ENCODE peak calls at places on chromosomes 3 and 15, in five cellular contexts. I, T, P, E and N are unnamed samples.

GRCh38 chr3:69143055-69143454 is 20.7 kb upstream of the LMOD3 start:
- DNase-seq in I (no peak), T (no peak), P (no peak), E (no peak), N (no peak)

GRCh38 chr3:6799264-6799915 is 61.5 kb upstream of the GRM7 start:
- DNase-seq in I (no peak), T (peak), P (peak), E (peak), N (peak)

GRCh38 chr15:57235865-57236264 is 140.4 kb upstream of the CGNL1 start:
- DNase-seq in I (no peak), T (no peak), P (peak), E (no peak), N (peak)

GRCh38 chr3:170614214-170614966 is 28.5 kb upstream of the SLC7A14 start:
- DNase-seq in I (no peak), T (no peak), P (peak), E (peak), N (no peak)

GRCh38 chr3:196341142-196341541 is 3.0 kb upstream of the TM4SF19 start:
- DNase-seq in I (no peak), T (no peak), P (peak), E (no peak), N (no peak)

GRCh38 chr15:67843571-67844387 is 3.9 kb upstream of the RNU6-1 start:
- DNase-seq in I (no peak), T (no peak), P (peak), E (no peak), N (peak)

GRCh38 chr15:25824618-25825017 is 38.5 kb downstream of the ATP10A start:
- DNase-seq in I (no peak), T (no peak), P (no peak), E (no peak), N (no peak)

GRCh38 chr3:149592758-149593240 is 65.0 kb downstream of the WWTR1 start:
- DNase-seq in I (no peak), T (no peak), P (no peak), E (no peak), N (peak)

GRCh38 chr3:99693636-99694035 is 55.2 kb downstream of the COL8A1 start:
- DNase-seq in I (no peak), T (no peak), P (no peak), E (no peak), N (no peak)

GRCh38 chr3:52774066-52774713 is 3.2 kb upstream of the ITIH1 start:
- DNase-seq in I (peak), T (no peak), P (no peak), E (no peak), N (no peak)

GRCh38 chr3:110878692-110879091 is 192.9 kb upstream of the NECTIN3 start:
- DNase-seq in I (no peak), T (no peak), P (no peak), E (no peak), N (no peak)

GRCh38 chr3:111910806-111911205 is 51.7 kb downstream of the PHLDB2 start:
- DNase-seq in I (no peak), T (no peak), P (peak), E (no peak), N (no peak)

GRCh38 chr15:70799667-70800450 is 36.5 kb upstream of the UACA start:
- DNase-seq in I (peak), T (no peak), P (peak), E (peak), N (no peak)

GRCh38 chr3:69260216-69260787 is 125.6 kb downstream of the FRMD4B start:
- DNase-seq in I (no peak), T (no peak), P (no peak), E (no peak), N (no peak)

GRCh38 chr3:17369973-17370372 is 372.5 kb downstream of the TBC1D5 start:
- DNase-seq in I (no peak), T (no peak), P (no peak), E (no peak), N (no peak)

GRCh38 chr3:86942191-86942590 is 48.8 kb downstream of the VGLL3 start:
- DNase-seq in I (no peak), T (no peak), P (no peak), E (no peak), N (no peak)

GRCh38 chr15:60087561-60087960 is 83.5 kb downstream of the FOXB1 start:
- DNase-seq in I (no peak), T (no peak), P (no peak), E (no peak), N (no peak)

GRCh38 chr3:60528651-60529050 is 722.6 kb downstream of the FHIT start:
- DNase-seq in I (no peak), T (no peak), P (no peak), E (no peak), N (no peak)

GRCh38 chr15:77069521-77070121 is 1.3 kb downstream of the TSPAN3 start:
- DNase-seq in I (peak), T (no peak), P (no peak), E (peak), N (no peak)

GRCh38 chr3:42224658-42225421 is 41.1 kb downstream of the CCK start:
- DNase-seq in I (no peak), T (no peak), P (no peak), E (no peak), N (no peak)

GRCh38 chr15:51367322-51367976 is 26.0 kb downstream of the GLDN start:
- DNase-seq in I (no peak), T (no peak), P (no peak), E (no peak), N (peak)

GRCh38 chr3:157127831-157128767 is 31.8 kb downstream of the CCNL1 start:
- DNase-seq in I (peak), T (no peak), P (peak), E (peak), N (no peak)

GRCh38 chr15:37585966-37586656 is 348.3 kb upstream of the TMCO5A start:
- DNase-seq in I (no peak), T (no peak), P (peak), E (no peak), N (no peak)

GRCh38 chr3:35624698-35625097 is 14.6 kb upstream of the ARPP21 start:
- DNase-seq in I (no peak), T (no peak), P (peak), E (no peak), N (no peak)

GRCh38 chr3:72261566-72262564 is 476.9 kb upstream of the PROK2 start:
- DNase-seq in I (no peak), T (no peak), P (no peak), E (no peak), N (no peak)

GRCh38 chr3:137709011-137709601 is 55.0 kb upstream of the SOX14 start:
- DNase-seq in I (no peak), T (peak), P (peak), E (peak), N (peak)

GRCh38 chr15:24956131-24956838 is 1.5 kb downstream of the SNRPN start:
- DNase-seq in I (peak), T (peak), P (peak), E (no peak), N (peak)

GRCh38 chr15:58839485-58839884 is 68.4 kb downstream of the MINDY2 start:
- DNase-seq in I (no peak), T (no peak), P (peak), E (no peak), N (no peak)

GRCh38 chr3:58994746-58995330 is 55.0 kb downstream of the CFAP20DC start:
- DNase-seq in I (no peak), T (peak), P (peak), E (peak), N (peak)
- TF ChIP-seq CTCF in I (peak), T (peak), P (peak), E (peak), N (peak)

GRCh38 chr3:8974458-8974857 is 11.2 kb upstream of the RAD18 start:
- DNase-seq in I (no peak), T (no peak), P (no peak), E (no peak), N (no peak)

GRCh38 chr3:8972614-8973013 is 9.3 kb upstream of the RAD18 start:
- DNase-seq in I (no peak), T (no peak), P (peak), E (peak), N (no peak)

GRCh38 chr3:8968375-8968882 is 5.2 kb upstream of the RAD18 start:
- DNase-seq in I (no peak), T (no peak), P (no peak), E (no peak), N (no peak)

GRCh38 chr3:8969246-8969645 is 6.0 kb upstream of the RAD18 start:
- DNase-seq in I (no peak), T (no peak), P (no peak), E (no peak), N (no peak)

GRCh38 chr3:8970971-8971589 is 7.8 kb upstream of the RAD18 start:
- DNase-seq in I (no peak), T (peak), P (peak), E (peak), N (peak)
- TF ChIP-seq CTCF in I (peak), T (peak), P (peak), E (peak), N (peak)

GRCh38 chr3:190225186-190225692 is 97.0 kb downstream of the CLDN1 start:
- DNase-seq in I (no peak), T (no peak), P (peak), E (peak), N (peak)
- TF ChIP-seq CTCF in I (peak), T (no peak), P (peak), E (peak), N (peak)

GRCh38 chr3:67906256-67906655 is 251.8 kb upstream of the SUCLG2 start:
- DNase-seq in I (no peak), T (no peak), P (no peak), E (no peak), N (no peak)

GRCh38 chr3:67897686-67898336 is 243.4 kb upstream of the SUCLG2 start:
- DNase-seq in I (no peak), T (no peak), P (no peak), E (no peak), N (no peak)

GRCh38 chr3:67896130-67896529 is 241.7 kb upstream of the SUCLG2 start:
- DNase-seq in I (no peak), T (no peak), P (no peak), E (no peak), N (no peak)

GRCh38 chr3:67898916-67899315 is 244.5 kb upstream of the SUCLG2 start:
- DNase-seq in I (no peak), T (no peak), P (no peak), E (no peak), N (no peak)

GRCh38 chr3:67901681-67902080 is 247.3 kb upstream of the SUCLG2 start:
- DNase-seq in I (no peak), T (no peak), P (no peak), E (no peak), N (peak)
- TF ChIP-seq CTCF in I (no peak), T (peak), P (no peak), E (no peak), N (peak)

GRCh38 chr3:49093853-49094767 is at the start of gene QRICH1:
- DNase-seq in I (peak), T (peak), P (peak), E (peak), N (peak)
- TF ChIP-seq CTCF in I (peak), T (no peak), P (peak), E (no peak), N (peak)

GRCh38 chr3:37985637-37986320 is 4.8 kb upstream of the VILL start:
- DNase-seq in I (peak), T (no peak), P (no peak), E (no peak), N (no peak)
- TF ChIP-seq CTCF in I (no peak), T (no peak), P (no peak), E (no peak), N (peak)